ENCODE peak calls at places on chromosome 4, in nine cellular contexts. I is aorta, W is K562, B is neural progenitor cell, U is transverse colon, C is thoracic aorta, G is A549, O is endothelial cell of umbilical vein, L is endodermal cell. T is an unnamed sample.

GRCh38 chr4:127993150-127993549 is 27.9 kb downstream of the ABHD18 start:
- DNase-seq in U (no peak), O (peak; percentile 2), W (no peak), C (no peak), B (no peak), G (no peak), L (no peak), I (no peak), T (no peak)

GRCh38 chr4:88533937-88534750 is 10.6 kb upstream of the PYURF start:
- DNase-seq in W (no peak), L (no peak), U (no peak), O (peak; percentile 83), C (no peak), G (no peak), B (no peak), I (no peak), T (peak; percentile 57)

GRCh38 chr4:148065069-148065468 is 333.2 kb downstream of the ARHGAP10 start:
- DNase-seq in L (no peak), W (no peak), B (no peak), I (no peak), U (no peak), C (no peak), O (no peak), G (no peak), T (peak; percentile 22)

GRCh38 chr4:182880387-182881356 is 36.5 kb downstream of the DCTD start:
- DNase-seq in I (no peak), W (no peak), L (no peak), C (no peak), G (no peak), U (peak; percentile 10), B (no peak), O (no peak), T (no peak)

GRCh38 chr4:183132865-183133264 is 33.8 kb downstream of the WWC2 start:
- DNase-seq in B (no peak), O (no peak), W (no peak), L (no peak), I (no peak), U (no peak), C (no peak), G (no peak), T (no peak)

GRCh38 chr4:89196056-89196674 is 84.8 kb downstream of the TIGD2 start:
- DNase-seq in W (peak; percentile 4), G (no peak), I (no peak), L (no peak), U (no peak), C (no peak), B (no peak), O (no peak), T (peak; percentile 0)

GRCh38 chr4:142248946-142249345 is 597.2 kb downstream of the INPP4B start:
- DNase-seq in O (no peak), G (no peak), C (no peak), I (no peak), W (no peak), B (no peak), U (no peak), L (no peak), T (no peak)

GRCh38 chr4:124936427-124936826 is 223.9 kb upstream of the ANKRD50 start:
- DNase-seq in L (no peak), U (no peak), G (no peak), W (no peak), C (no peak), O (no peak), B (no peak), I (no peak), T (peak; percentile 78)

GRCh38 chr4:7111441-7111840 is 43.6 kb upstream of the GRPEL1 start:
- DNase-seq in W (no peak), G (no peak), I (peak; percentile 62), U (no peak), B (no peak), O (no peak), C (no peak), L (no peak), T (no peak)

GRCh38 chr4:82780398-82781231 is 18.0 kb downstream of the SCD5 start:
- DNase-seq in C (no peak), U (peak; percentile 72), G (no peak), B (no peak), L (peak; percentile 75), I (peak; percentile 84), W (peak; percentile 45), O (peak; percentile 87), T (peak; percentile 78)

DNA sequence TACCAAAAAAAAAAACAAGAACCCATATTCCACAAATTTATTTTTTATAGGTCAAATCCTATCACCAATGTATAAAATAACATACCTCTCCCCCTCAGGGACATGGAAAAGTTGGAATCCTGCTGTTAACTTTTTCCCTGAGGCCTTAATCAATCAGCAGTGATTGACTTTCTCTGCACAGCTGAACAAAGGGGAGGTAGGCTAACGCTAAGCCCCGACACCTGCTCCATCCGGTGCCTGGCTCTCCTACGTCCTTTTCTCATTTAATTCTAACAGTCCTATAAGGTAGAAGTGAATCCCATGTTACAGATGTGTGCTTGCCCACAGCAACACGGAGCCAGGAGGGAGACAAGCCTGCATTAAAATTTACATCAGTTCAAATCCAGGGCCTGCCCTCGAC is 2.8 kb downstream of the CENPU start:
- DNase-seq in B (peak; percentile 61), I (no peak), O (no peak), U (no peak), L (no peak), W (no peak), C (no peak), G (no peak), T (no peak)
- H3K4me1 ChIP-seq in B (peaks cover 32% of the 10 kb centered on the region), I (no peaks in the 10 kb centered on the region), O (peaks cover 24% of the 10 kb centered on the region), U (peaks cover 11% of the 10 kb centered on the region), L (no peaks in the 10 kb centered on the region), W (peaks cover 8% of the 10 kb centered on the region), C (peaks cover 12% of the 10 kb centered on the region), G (peaks cover 3% of the 10 kb centered on the region), T (peaks cover 19% of the 10 kb centered on the region)

DNA sequence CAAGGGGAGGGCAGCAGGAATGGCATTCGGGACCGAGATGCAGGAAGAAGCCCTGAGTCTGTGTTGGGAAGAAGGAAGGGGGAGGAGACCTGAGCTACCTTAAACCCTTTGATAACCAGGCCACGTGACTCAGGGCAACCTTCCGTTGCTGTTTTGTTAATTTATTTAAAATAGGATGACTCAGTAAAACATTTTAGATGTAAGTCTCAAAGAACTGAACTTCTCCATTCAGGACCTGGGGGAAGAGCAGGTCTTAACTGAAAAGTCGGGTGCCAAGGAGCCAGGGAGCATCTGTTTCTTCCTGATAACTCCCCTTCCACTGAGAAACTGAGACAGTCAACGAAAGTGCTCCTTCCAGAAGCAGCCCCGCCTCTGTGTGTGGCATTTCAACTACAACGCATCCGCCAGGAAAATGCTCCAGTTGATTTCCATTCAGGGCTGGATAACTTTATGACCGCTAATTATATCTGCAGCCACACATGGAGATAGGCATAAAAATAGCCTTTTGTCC is 88.0 kb downstream of the IRF2 start:
- DNase-seq in G (no peak), U (peak; percentile 82), B (no peak), I (no peak), L (peak; percentile 67), C (no peak), W (peak; percentile 89), O (no peak), T (no peak)
- H3K4me1 ChIP-seq in G (peaks cover 21% of the 10 kb centered on the region), U (peaks cover 49% of the 10 kb centered on the region), B (peaks cover 58% of the 10 kb centered on the region), I (no peaks in the 10 kb centered on the region), L (peaks cover 23% of the 10 kb centered on the region), C (peaks cover 36% of the 10 kb centered on the region), W (peaks cover 30% of the 10 kb centered on the region), O (peaks cover 52% of the 10 kb centered on the region), T (peaks cover 42% of the 10 kb centered on the region)

DNA sequence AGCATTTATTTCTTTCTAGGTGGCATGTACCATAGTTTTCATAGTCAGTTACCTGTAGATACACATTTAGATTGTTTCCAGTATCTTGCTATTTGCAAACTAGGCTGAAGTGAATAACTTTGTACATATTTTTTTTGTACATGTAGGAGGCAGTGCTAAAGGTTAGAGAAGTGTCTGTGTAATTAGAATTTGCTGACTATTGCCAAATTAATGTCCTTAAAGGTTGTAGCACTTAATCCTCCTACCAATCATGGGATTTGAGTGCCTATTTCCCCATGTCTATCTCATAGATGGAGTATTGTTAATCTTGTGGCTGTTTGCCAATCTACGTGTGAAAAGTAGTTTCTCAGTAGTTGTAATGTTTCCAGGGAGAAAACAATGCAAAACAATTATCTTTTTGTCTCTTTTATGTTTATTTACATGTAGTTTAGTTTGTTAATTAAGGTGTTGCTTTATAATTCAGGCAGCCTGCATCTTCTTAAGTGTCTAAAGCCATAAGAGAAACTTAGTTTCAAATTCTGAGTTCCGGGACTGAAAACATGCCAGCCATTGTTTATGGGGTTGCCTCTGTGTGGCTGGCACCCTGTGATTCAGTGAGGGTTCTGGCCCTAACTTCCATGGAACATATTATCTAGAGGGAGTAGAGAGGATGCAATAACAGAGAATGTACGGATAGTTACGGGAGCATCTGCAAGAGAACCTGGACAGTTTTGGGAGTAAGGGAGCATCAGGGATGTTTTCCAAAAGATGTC is 142.4 kb downstream of the KLHL8 start:
- DNase-seq in W (no peak), G (no peak), U (no peak), B (no peak), O (peak; percentile 81), L (no peak), I (no peak), C (no peak), T (no peak)
- H3K4me1 ChIP-seq in W (no peaks in the 10 kb centered on the region), G (peaks cover 28% of the 10 kb centered on the region), U (peaks cover 55% of the 10 kb centered on the region), B (peaks cover 38% of the 10 kb centered on the region), O (peaks cover 24% of the 10 kb centered on the region), L (peaks cover 12% of the 10 kb centered on the region), I (peaks cover 13% of the 10 kb centered on the region), C (peaks cover 76% of the 10 kb centered on the region), T (peaks cover 45% of the 10 kb centered on the region)

DNA sequence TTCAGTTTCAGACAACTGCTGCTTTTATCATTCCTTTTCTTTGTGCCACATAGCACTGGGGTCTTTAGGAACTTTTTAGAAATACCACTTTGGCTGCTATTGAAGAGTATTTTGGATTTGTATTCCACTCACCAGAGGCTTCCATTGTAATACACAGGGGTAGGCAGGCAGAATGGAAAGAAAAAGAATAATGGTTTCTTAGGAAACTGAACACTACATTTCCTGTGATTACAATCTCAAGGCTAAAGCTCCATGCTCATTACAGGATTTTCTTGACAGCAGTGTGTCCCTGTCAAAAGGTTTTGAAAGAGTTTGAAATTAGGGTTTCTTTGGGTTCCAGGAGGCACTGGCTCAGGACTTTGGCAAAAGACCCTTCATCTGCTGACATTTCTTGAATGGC is 74.9 kb upstream of the STIM2 start:
- DNase-seq in O (peak; percentile 50), I (no peak), L (no peak), U (no peak), W (no peak), C (no peak), G (no peak), B (no peak), T (peak; percentile 65)
- H3K4me1 ChIP-seq in O (peaks cover 37% of the 10 kb centered on the region), I (peaks cover 5% of the 10 kb centered on the region), L (no peaks in the 10 kb centered on the region), U (peaks cover 13% of the 10 kb centered on the region), W (peaks cover 11% of the 10 kb centered on the region), C (peaks cover 33% of the 10 kb centered on the region), G (peaks cover 16% of the 10 kb centered on the region), B (peaks cover 11% of the 10 kb centered on the region), T (peaks cover 40% of the 10 kb centered on the region)

DNA sequence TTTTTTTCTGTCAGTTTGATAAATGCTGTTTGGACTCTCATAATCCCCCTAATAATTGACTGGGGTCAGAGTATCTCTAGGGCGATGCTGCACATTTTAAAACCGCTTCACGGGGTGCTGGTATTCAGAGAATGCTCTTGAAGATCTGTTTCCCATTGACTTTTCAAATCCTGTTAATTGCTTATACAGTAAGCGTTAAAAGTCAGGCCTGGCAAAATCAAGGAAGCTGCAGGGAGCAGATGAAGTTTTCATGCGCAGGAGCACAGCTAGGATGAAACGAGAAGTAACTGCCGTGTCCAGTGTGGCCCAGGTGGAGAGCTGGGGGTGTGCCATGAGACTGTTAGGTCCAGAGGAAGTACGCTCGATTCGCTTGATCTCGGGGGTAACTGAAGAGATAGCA is 312.9 kb downstream of the TRIML1 start:
- DNase-seq in L (peak; percentile 76), W (no peak), I (no peak), B (peak; percentile 72), U (no peak), C (no peak), G (no peak), O (no peak), T (peak; percentile 28)
- H3K4me1 ChIP-seq in L (peaks cover 7% of the 10 kb centered on the region), W (no peaks in the 10 kb centered on the region), I (no peaks in the 10 kb centered on the region), B (peaks cover 54% of the 10 kb centered on the region), U (no peaks in the 10 kb centered on the region), C (no peaks in the 10 kb centered on the region), G (peaks cover 10% of the 10 kb centered on the region), O (no peaks in the 10 kb centered on the region), T (peaks cover 15% of the 10 kb centered on the region)